ENCODE peak calls at places on chromosomes 11 and 22, in ten cellular contexts. D is activated naive CD4-positive, alpha-beta T cell treated with anti-CD3 and anti-CD28 coated beads, Interleukin-2, amount 50 U/mL, for 72 hours; A is naive thymus-derived CD8-positive, alpha-beta T cell; Z is NCI-H1694; S is KG1; C is EL; G is psoas muscle; R is HT1080; L is neural progenitor cell; O is stimulated activated CD4-positive, alpha-beta T cell treated with anti-CD3 and anti-CD28 coated beads, Interleukin-1b, Interleukin-23, amount 100 ng/mL, for 48 hours. U is an unnamed sample.

GRCh38 chr11:125389339-125390166 is 106.5 kb downstream of the FEZ1 start:
- DNase-seq in D (no peak), A (no peak), Z (no peak), S (no peak), C (no peak), G (no peak), R (no peak), L (no peak), O (no peak), U (no peak)

GRCh38 chr22:23534851-23535717 is 45.0 kb downstream of the IGLL1 start:
- DNase-seq in D (peak; percentile 48), A (no peak), Z (no peak), S (no peak), C (no peak), G (no peak), R (no peak), L (no peak), O (no peak), U (peak; percentile 54)

GRCh38 chr11:37109205-37109585 is 511.2 kb upstream of the RAG2 start:
- DNase-seq in D (no peak), A (no peak), Z (no peak), S (no peak), C (no peak), G (no peak), R (no peak), L (no peak), O (no peak), U (no peak)

GRCh38 chr11:111605681-111606080 is 3.4 kb downstream of the SIK2 start:
- DNase-seq in D (no peak), A (no peak), Z (no peak), S (no peak), C (no peak), G (no peak), R (no peak), L (no peak), O (no peak), U (no peak)

GRCh38 chr22:32971252-32971651 is 86.9 kb downstream of the SYN3 start:
- DNase-seq in D (no peak), A (no peak), Z (no peak), S (no peak), C (no peak), G (no peak), R (no peak), L (no peak), O (no peak), U (no peak)

GRCh38 chr22:35966314-35967045 is 62.1 kb downstream of the RBFOX2 start:
- DNase-seq in D (no peak), A (no peak), Z (no peak), S (no peak), C (peak; percentile 88), G (no peak), R (no peak), L (no peak), O (no peak), U (no peak)

GRCh38 chr22:47290706-47291430 is 528.4 kb downstream of the TBC1D22A start:
- DNase-seq in D (peak; percentile 26), A (no peak), Z (no peak), S (no peak), C (no peak), G (no peak), R (no peak), L (no peak), O (no peak), U (peak; percentile 12)

GRCh38 chr22:50045211-50046018 is 12.7 kb downstream of the TTLL8 start:
- DNase-seq in D (no peak), A (no peak), Z (no peak), S (no peak), C (no peak), G (no peak), R (no peak), L (no peak), O (no peak), U (no peak)

GRCh38 chr11:112380464-112380863 is 119.8 kb upstream of the PLET1 start:
- DNase-seq in D (no peak), A (no peak), Z (no peak), S (no peak), C (no peak), G (no peak), R (no peak), L (no peak), O (no peak), U (peak; percentile 47)

GRCh38 chr11:12696911-12697581 is 22.8 kb downstream of the TEAD1 start:
- DNase-seq in D (no peak), A (no peak), Z (no peak), S (no peak), C (no peak), G (no peak), R (no peak), L (no peak), O (no peak), U (peak; percentile 84)

GRCh38 chr11:119205080-119205479 is 1.1 kb upstream of the CBL start:
- DNase-seq in D (no peak), A (no peak), Z (no peak), S (no peak), C (no peak), G (no peak), R (no peak), L (no peak), O (no peak), U (no peak)

GRCh38 chr22:32413715-32414114 is 1.7 kb upstream of the RTCB start:
- DNase-seq in D (no peak), A (no peak), Z (peak; percentile 1), S (no peak), C (peak; percentile 21), G (no peak), R (no peak), L (no peak), O (no peak), U (no peak)

GRCh38 chr22:41437198-41437597 is 9.4 kb downstream of the TOB2 start:
- DNase-seq in D (no peak), A (no peak), Z (no peak), S (no peak), C (no peak), G (no peak), R (no peak), L (no peak), O (no peak), U (no peak)

GRCh38 chr11:119303227-119303718 is 13.7 kb downstream of the MCAM start:
- DNase-seq in D (no peak), A (no peak), Z (no peak), S (no peak), C (no peak), G (no peak), R (no peak), L (no peak), O (no peak), U (peak; percentile 7)

GRCh38 chr11:31690041-31690440 is 121.1 kb downstream of the PAX6 start:
- DNase-seq in D (no peak), A (no peak), Z (peak; percentile 87), S (no peak), C (no peak), G (no peak), R (no peak), L (no peak), O (no peak), U (no peak)

GRCh38 chr22:22968366-22968765 is 80.8 kb downstream of the IGLL5 start:
- DNase-seq in D (no peak), A (no peak), Z (no peak), S (no peak), C (no peak), G (no peak), R (no peak), L (no peak), O (no peak), U (no peak)

GRCh38 chr11:35318977-35319925 is 100.1 kb downstream of the SLC1A2 start:
- DNase-seq in D (no peak), A (no peak), Z (no peak), S (no peak), C (no peak), G (no peak), R (no peak), L (no peak), O (no peak), U (no peak)

GRCh38 chr11:33778682-33779081 is 4.4 kb upstream of the FBXO3 start:
- DNase-seq in D (no peak), A (no peak), Z (peak; percentile 81), S (no peak), C (peak; percentile 69), G (no peak), R (peak; percentile 29), L (peak; percentile 33), O (no peak), U (no peak)

GRCh38 chr11:10845589-10845988 is 12.3 kb downstream of the ZBED5 start:
- DNase-seq in D (no peak), A (no peak), Z (no peak), S (no peak), C (no peak), G (no peak), R (no peak), L (no peak), O (no peak), U (no peak)

GRCh38 chr22:46049726-46050450 is 72.9 kb upstream of the WNT7B start:
- DNase-seq in D (no peak), A (no peak), Z (no peak), S (no peak), C (no peak), G (no peak), R (no peak), L (no peak), O (no peak), U (peak; percentile 42)

GRCh38 chr11:23727821-23728220 is 769.0 kb upstream of the LUZP2 start:
- DNase-seq in D (no peak), A (no peak), Z (no peak), S (no peak), C (peak; percentile 49), G (no peak), R (peak; percentile 55), L (no peak), O (no peak), U (no peak)

GRCh38 chr22:40757071-40757470 is 62.1 kb downstream of the SLC25A17 start:
- DNase-seq in D (no peak), A (no peak), Z (no peak), S (no peak), C (peak; percentile 27), G (no peak), R (no peak), L (no peak), O (no peak), U (no peak)

GRCh38 chr22:50489363-50490243 is 2.9 kb downstream of the MIOX start:
- DNase-seq in D (no peak), A (no peak), Z (no peak), S (no peak), C (no peak), G (no peak), R (no peak), L (no peak), O (no peak), U (no peak)

GRCh38 chr11:45173064-45173463 is 26.6 kb downstream of the PRDM11 start:
- DNase-seq in D (no peak), A (no peak), Z (no peak), S (no peak), C (no peak), G (no peak), R (no peak), L (no peak), O (no peak), U (no peak)

GRCh38 chr22:49678137-49678841 is 149.4 kb downstream of the BRD1 start:
- DNase-seq in D (no peak), A (no peak), Z (no peak), S (no peak), C (no peak), G (no peak), R (no peak), L (no peak), O (no peak), U (peak; percentile 27)

GRCh38 chr11:1757861-1758610 is 5.7 kb downstream of the CTSD start:
- DNase-seq in D (no peak), A (peak; percentile 64), Z (no peak), S (peak; percentile 72), C (no peak), G (peak; percentile 21), R (no peak), L (no peak), O (peak; percentile 62), U (no peak)

GRCh38 chr11:72378704-72379383 is 55.5 kb downstream of the CLPB start:
- DNase-seq in D (no peak), A (no peak), Z (no peak), S (no peak), C (no peak), G (peak; percentile 76), R (no peak), L (no peak), O (no peak), U (peak; percentile 41)

GRCh38 chr11:130798280-130798679 is 118.0 kb downstream of the SNX19 start:
- DNase-seq in D (no peak), A (no peak), Z (no peak), S (no peak), C (peak; percentile 98), G (no peak), R (peak; percentile 96), L (no peak), O (no peak), U (no peak)